ENCODE peak calls at places on chromosomes 5 and 9, in eight cellular contexts. One of them, this sample, is unnamed. For H3K36me3, the result is how much of the 10 kb centered on the place peaks cover.

GRCh38 chr5:57939335-57939734 is 456.7 kb upstream of the ACTBL2 start:
- DNase-seq in H1: no peak
- DNase-seq in HCT116: no peak
- DNase-seq in stomach: no peak
- DNase-seq in endothelial cell of umbilical vein: no peak
- DNase-seq in GM12878: no peak
- DNase-seq in SK-N-SH: no peak
- DNase-seq in suprapubic skin: no peak
- DNase-seq in this sample: no peak

GRCh38 chr9:119859128-119859527 is 489.9 kb upstream of the BRINP1 start:
- DNase-seq in endothelial cell of umbilical vein: no peak
- DNase-seq in H1: no peak
- DNase-seq in stomach: no peak
- DNase-seq in SK-N-SH: no peak
- DNase-seq in suprapubic skin: no peak
- DNase-seq in GM12878: no peak
- DNase-seq in HCT116: no peak
- DNase-seq in this sample: no peak

GRCh38 chr5:40549611-40550010 is 130.1 kb upstream of the PTGER4 start:
- DNase-seq in suprapubic skin: no peak
- DNase-seq in SK-N-SH: no peak
- DNase-seq in GM12878: no peak
- DNase-seq in stomach: no peak
- DNase-seq in H1: no peak
- DNase-seq in HCT116: no peak
- DNase-seq in endothelial cell of umbilical vein: no peak
- DNase-seq in this sample: no peak

GRCh38 chr5:14895301-14895700 is 23.7 kb upstream of the ANKH start:
- DNase-seq in SK-N-SH: no peak
- DNase-seq in stomach: no peak
- DNase-seq in suprapubic skin: no peak
- DNase-seq in endothelial cell of umbilical vein: no peak
- DNase-seq in HCT116: no peak
- DNase-seq in H1: no peak
- DNase-seq in GM12878: no peak
- DNase-seq in this sample: no peak

GRCh38 chr5:82396871-82397514 is 118.8 kb upstream of the RPS23 start:
- DNase-seq in HCT116: peak
- DNase-seq in GM12878: no peak
- DNase-seq in H1: no peak
- DNase-seq in endothelial cell of umbilical vein: peak
- DNase-seq in stomach: peak
- DNase-seq in suprapubic skin: no peak
- DNase-seq in SK-N-SH: peak
- DNase-seq in this sample: peak

GRCh38 chr5:116614603-116614920 is 39.9 kb upstream of the SEMA6A start:
- DNase-seq in GM12878: no peak
- DNase-seq in SK-N-SH: no peak
- DNase-seq in HCT116: no peak
- DNase-seq in stomach: no peak
- DNase-seq in suprapubic skin: no peak
- DNase-seq in H1: no peak
- DNase-seq in endothelial cell of umbilical vein: no peak
- DNase-seq in this sample: no peak

GRCh38 chr9:33676746-33677505 is 118.4 kb upstream of the PRSS3 start:
- DNase-seq in HCT116: no peak
- DNase-seq in H1: no peak
- DNase-seq in suprapubic skin: no peak
- DNase-seq in GM12878: no peak
- DNase-seq in stomach: peak
- DNase-seq in endothelial cell of umbilical vein: peak
- DNase-seq in SK-N-SH: peak
- DNase-seq in this sample: no peak

GRCh38 chr9:102428305-102428704 is 566.8 kb upstream of the CYLC2 start:
- DNase-seq in stomach: no peak
- DNase-seq in H1: no peak
- DNase-seq in GM12878: no peak
- DNase-seq in HCT116: no peak
- DNase-seq in endothelial cell of umbilical vein: no peak
- DNase-seq in suprapubic skin: no peak
- DNase-seq in SK-N-SH: no peak
- DNase-seq in this sample: no peak

GRCh38 chr9:69060766-69061165 is 25.2 kb downstream of the FXN start:
- DNase-seq in HCT116: no peak
- DNase-seq in stomach: no peak
- DNase-seq in H1: no peak
- DNase-seq in GM12878: no peak
- DNase-seq in suprapubic skin: no peak
- DNase-seq in endothelial cell of umbilical vein: no peak
- DNase-seq in SK-N-SH: no peak
- DNase-seq in this sample: no peak

GRCh38 chr9:78573205-78573604 is 276.3 kb downstream of the PSAT1 start:
- DNase-seq in stomach: no peak
- DNase-seq in SK-N-SH: no peak
- DNase-seq in endothelial cell of umbilical vein: no peak
- DNase-seq in GM12878: no peak
- DNase-seq in suprapubic skin: no peak
- DNase-seq in H1: no peak
- DNase-seq in HCT116: no peak
- DNase-seq in this sample: no peak

GRCh38 chr5:173187054-173187743 is 42.9 kb downstream of the BNIP1 start:
- DNase-seq in stomach: no peak
- DNase-seq in SK-N-SH: no peak
- DNase-seq in HCT116: peak
- DNase-seq in GM12878: no peak
- DNase-seq in H1: peak
- DNase-seq in endothelial cell of umbilical vein: no peak
- DNase-seq in suprapubic skin: no peak
- DNase-seq in this sample: no peak

GRCh38 chr5:157166494-157167218 is 592 bp upstream of the GARIN3 start:
- DNase-seq in suprapubic skin: no peak
- DNase-seq in GM12878: no peak
- DNase-seq in endothelial cell of umbilical vein: no peak
- DNase-seq in H1: no peak
- DNase-seq in stomach: no peak
- DNase-seq in SK-N-SH: no peak
- DNase-seq in HCT116: no peak
- DNase-seq in this sample: no peak

GRCh38 chr5:10091701-10092100 is 158.0 kb downstream of the ATPSCKMT start:
- DNase-seq in suprapubic skin: no peak
- DNase-seq in HCT116: no peak
- DNase-seq in H1: no peak
- DNase-seq in GM12878: no peak
- DNase-seq in stomach: no peak
- DNase-seq in SK-N-SH: no peak
- DNase-seq in endothelial cell of umbilical vein: no peak
- DNase-seq in this sample: no peak

GRCh38 chr5:14145356-14146334 is 2.5 kb downstream of the TRIO start:
- DNase-seq in H1: no peak
- DNase-seq in GM12878: no peak
- DNase-seq in SK-N-SH: no peak
- DNase-seq in stomach: no peak
- DNase-seq in HCT116: no peak
- DNase-seq in endothelial cell of umbilical vein: no peak
- DNase-seq in suprapubic skin: no peak
- DNase-seq in this sample: no peak

GRCh38 chr9:130885422-130886375 is 10.9 kb downstream of the QRFP start:
- DNase-seq in suprapubic skin: no peak
- DNase-seq in endothelial cell of umbilical vein: no peak
- DNase-seq in SK-N-SH: no peak
- DNase-seq in stomach: no peak
- DNase-seq in HCT116: no peak
- DNase-seq in H1: no peak
- DNase-seq in GM12878: no peak
- DNase-seq in this sample: no peak
- H3K36me3 ChIP-seq in suprapubic skin: half or more
- H3K36me3 ChIP-seq in endothelial cell of umbilical vein: half or more
- H3K36me3 ChIP-seq in SK-N-SH: under half
- H3K36me3 ChIP-seq in stomach: half or more
- H3K36me3 ChIP-seq in HCT116: under half
- H3K36me3 ChIP-seq in H1: half or more
- H3K36me3 ChIP-seq in GM12878: under half
- H3K36me3 ChIP-seq in this sample: under half

GRCh38 chr5:69491027-69491426 is 1.6 kb upstream of the OCLN start:
- DNase-seq in endothelial cell of umbilical vein: no peak
- DNase-seq in SK-N-SH: no peak
- DNase-seq in suprapubic skin: no peak
- DNase-seq in stomach: no peak
- DNase-seq in H1: no peak
- DNase-seq in GM12878: no peak
- DNase-seq in HCT116: no peak
- DNase-seq in this sample: no peak

GRCh38 chr5:69491838-69492390 is 676 bp upstream of the OCLN start:
- DNase-seq in endothelial cell of umbilical vein: no peak
- DNase-seq in stomach: no peak
- DNase-seq in SK-N-SH: no peak
- DNase-seq in GM12878: no peak
- DNase-seq in HCT116: no peak
- DNase-seq in suprapubic skin: no peak
- DNase-seq in H1: no peak
- DNase-seq in this sample: no peak

GRCh38 chr5:69493235-69493925 is 790 bp downstream of the OCLN start:
- DNase-seq in SK-N-SH: peak
- DNase-seq in stomach: peak
- DNase-seq in GM12878: no peak
- DNase-seq in H1: no peak
- DNase-seq in HCT116: no peak
- DNase-seq in suprapubic skin: no peak
- DNase-seq in endothelial cell of umbilical vein: peak
- DNase-seq in this sample: peak

GRCh38 chr5:69494481-69494880 is 1.9 kb downstream of the OCLN start:
- DNase-seq in stomach: no peak
- DNase-seq in HCT116: no peak
- DNase-seq in GM12878: no peak
- DNase-seq in SK-N-SH: no peak
- DNase-seq in H1: no peak
- DNase-seq in endothelial cell of umbilical vein: no peak
- DNase-seq in suprapubic skin: no peak
- DNase-seq in this sample: no peak

GRCh38 chr5:69492391-69493234 is at the start of gene OCLN:
- DNase-seq in SK-N-SH: peak
- DNase-seq in HCT116: peak
- DNase-seq in GM12878: no peak
- DNase-seq in suprapubic skin: peak
- DNase-seq in stomach: peak
- DNase-seq in endothelial cell of umbilical vein: peak
- DNase-seq in H1: peak
- DNase-seq in this sample: peak
- TF ChIP-seq POLR2AphosphoS5 in SK-N-SH: peak
- TF ChIP-seq POLR2AphosphoS5 in HCT116: peak
- TF ChIP-seq POLR2AphosphoS5 in GM12878: peak
- TF ChIP-seq POLR2AphosphoS5 in suprapubic skin: no peak
- TF ChIP-seq POLR2AphosphoS5 in stomach: no peak
- TF ChIP-seq POLR2AphosphoS5 in endothelial cell of umbilical vein: no peak
- TF ChIP-seq POLR2AphosphoS5 in H1: peak
- TF ChIP-seq POLR2AphosphoS5 in this sample: peak

GRCh38 chr5:149271717-149272558 is at the start of gene AFAP1L1:
- DNase-seq in SK-N-SH: peak
- DNase-seq in GM12878: no peak
- DNase-seq in suprapubic skin: peak
- DNase-seq in H1: no peak
- DNase-seq in endothelial cell of umbilical vein: peak
- DNase-seq in stomach: peak
- DNase-seq in HCT116: peak
- DNase-seq in this sample: no peak
- H3K4me3 ChIP-seq in SK-N-SH: peak
- H3K4me3 ChIP-seq in GM12878: no peak
- H3K4me3 ChIP-seq in suprapubic skin: peak
- H3K4me3 ChIP-seq in H1: peak
- H3K4me3 ChIP-seq in endothelial cell of umbilical vein: peak
- H3K4me3 ChIP-seq in stomach: peak
- H3K4me3 ChIP-seq in HCT116: peak
- H3K4me3 ChIP-seq in this sample: peak

GRCh38 chr5:154868702-154869101 is 10.3 kb downstream of the CNOT8 start:
- DNase-seq in H1: no peak
- DNase-seq in GM12878: no peak
- DNase-seq in endothelial cell of umbilical vein: no peak
- DNase-seq in HCT116: no peak
- DNase-seq in suprapubic skin: no peak
- DNase-seq in SK-N-SH: peak
- DNase-seq in stomach: no peak
- DNase-seq in this sample: no peak

GRCh38 chr5:154871732-154872131 is 13.3 kb downstream of the CNOT8 start:
- DNase-seq in endothelial cell of umbilical vein: no peak
- DNase-seq in HCT116: no peak
- DNase-seq in SK-N-SH: no peak
- DNase-seq in stomach: no peak
- DNase-seq in suprapubic skin: no peak
- DNase-seq in GM12878: no peak
- DNase-seq in H1: no peak
- DNase-seq in this sample: no peak

GRCh38 chr5:154878642-154879335 is 20.4 kb downstream of the CNOT8 start:
- DNase-seq in HCT116: no peak
- DNase-seq in SK-N-SH: no peak
- DNase-seq in endothelial cell of umbilical vein: no peak
- DNase-seq in GM12878: no peak
- DNase-seq in H1: no peak
- DNase-seq in suprapubic skin: no peak
- DNase-seq in stomach: no peak
- DNase-seq in this sample: no peak

DNA sequence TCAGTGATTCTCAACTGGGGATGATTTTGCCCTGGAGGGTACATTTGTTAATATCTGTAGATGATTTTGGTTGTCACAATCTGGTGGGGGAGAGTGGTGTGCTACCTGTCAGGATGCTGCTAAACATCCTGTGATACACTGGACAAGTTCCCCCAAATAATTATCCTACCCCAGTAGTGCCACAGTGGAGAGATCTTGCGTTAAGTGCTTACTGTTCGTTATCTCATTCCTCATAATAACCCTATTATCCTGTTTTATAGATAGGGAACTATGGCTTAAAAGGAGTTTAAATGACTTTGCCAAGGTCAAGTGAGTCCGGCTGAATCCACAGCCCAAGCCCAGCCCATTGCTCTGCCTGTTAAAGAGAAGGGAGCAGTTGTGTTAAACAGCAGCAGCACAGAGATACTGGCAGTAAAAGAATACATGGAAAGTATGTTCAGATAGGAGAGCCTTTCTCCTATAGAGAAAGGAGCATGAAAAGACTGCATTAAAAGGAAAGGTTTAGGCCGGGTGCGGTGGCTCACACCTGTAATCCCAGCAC is 15.4 kb downstream of the CNOT8 start:
- DNase-seq in GM12878: no peak
- DNase-seq in endothelial cell of umbilical vein: no peak
- DNase-seq in H1: no peak
- DNase-seq in SK-N-SH: peak
- DNase-seq in stomach: no peak
- DNase-seq in HCT116: no peak
- DNase-seq in suprapubic skin: no peak
- DNase-seq in this sample: no peak
- H3K36me3 ChIP-seq in GM12878: under half
- H3K36me3 ChIP-seq in endothelial cell of umbilical vein: under half
- H3K36me3 ChIP-seq in H1: half or more
- H3K36me3 ChIP-seq in SK-N-SH: half or more
- H3K36me3 ChIP-seq in stomach: half or more
- H3K36me3 ChIP-seq in HCT116: under half
- H3K36me3 ChIP-seq in suprapubic skin: half or more
- H3K36me3 ChIP-seq in this sample: under half

This sample was measured in breast epithelium.